ENCODE peak calls at places on chromosome 1, in six cellular contexts. G is GM23338, V is psoas muscle, S is heart right ventricle, Y is Peyer's patch, O is spleen. N is an unnamed sample.

GRCh38 chr1:97074771-97075170 is 353.2 kb downstream of the PTBP2 start:
- DNase-seq in O (no peak), Y (no peak), S (no peak), V (no peak), G (no peak), N (no peak)

GRCh38 chr1:88683516-88683847 is 591 bp upstream of the PKN2 start:
- DNase-seq in S (peak; percentile 31), V (peak; percentile 42), G (peak; percentile 63), Y (peak; percentile 70), O (peak; percentile 89), N (peak; percentile 64)

GRCh38 chr1:244067893-244068292 is 16.8 kb downstream of the ZBTB18 start:
- DNase-seq in G (no peak), O (no peak), Y (peak; percentile 67), S (no peak), V (no peak), N (no peak)

GRCh38 chr1:156486421-156487344 is 13.9 kb downstream of the MEF2D start:
- DNase-seq in S (no peak), V (no peak), Y (no peak), G (no peak), O (no peak), N (no peak)

GRCh38 chr1:31524196-31524967 is 51.9 kb upstream of the TINAGL1 start:
- DNase-seq in V (no peak), G (no peak), S (no peak), O (no peak), Y (no peak), N (no peak)

GRCh38 chr1:235068155-235069121 is 60.2 kb downstream of the TOMM20 start:
- DNase-seq in S (no peak), G (no peak), O (no peak), V (peak; percentile 53), Y (peak; percentile 64), N (peak; percentile 53)

GRCh38 chr1:244397086-244397485 is 54.6 kb downstream of the ADSS2 start:
- DNase-seq in G (no peak), S (no peak), Y (no peak), V (no peak), O (no peak), N (no peak)

GRCh38 chr1:107073493-107073892 is 17.0 kb downstream of the PRMT6 start:
- DNase-seq in V (no peak), S (no peak), Y (no peak), G (no peak), O (no peak), N (no peak)

GRCh38 chr1:197467881-197468280 is 199.8 kb downstream of the CRB1 start:
- DNase-seq in V (no peak), O (no peak), S (no peak), Y (no peak), G (no peak), N (no peak)

GRCh38 chr1:170593612-170594011 is 61.6 kb downstream of the GORAB start:
- DNase-seq in O (no peak), V (no peak), Y (no peak), S (no peak), G (no peak), N (no peak)

GRCh38 chr1:245500546-245500945 is 345.8 kb downstream of the KIF26B start:
- DNase-seq in O (no peak), S (no peak), G (peak; percentile 54), V (no peak), Y (no peak), N (no peak)

GRCh38 chr1:108722292-108722691 is 9.6 kb downstream of the FNDC7 start:
- DNase-seq in Y (no peak), S (no peak), O (no peak), V (no peak), G (no peak), N (no peak)

GRCh38 chr1:17207540-17207939 is 2.6 kb downstream of the PADI1 start:
- DNase-seq in Y (no peak), O (no peak), V (no peak), G (no peak), S (no peak), N (no peak)

GRCh38 chr1:185934476-185935189 is 200.4 kb downstream of the HMCN1 start:
- DNase-seq in S (no peak), G (no peak), Y (no peak), O (no peak), V (no peak), N (no peak)

GRCh38 chr1:83920320-83920719 is 78.6 kb downstream of the TTLL7 start:
- DNase-seq in S (no peak), V (no peak), O (no peak), G (no peak), Y (no peak), N (no peak)
- H3K27ac ChIP-seq in S (no peak overlapping the region), V (no peak overlapping the region), O (no peak overlapping the region), G (no peak overlapping the region), Y (no peak overlapping the region), N (no peak overlapping the region)

DNA sequence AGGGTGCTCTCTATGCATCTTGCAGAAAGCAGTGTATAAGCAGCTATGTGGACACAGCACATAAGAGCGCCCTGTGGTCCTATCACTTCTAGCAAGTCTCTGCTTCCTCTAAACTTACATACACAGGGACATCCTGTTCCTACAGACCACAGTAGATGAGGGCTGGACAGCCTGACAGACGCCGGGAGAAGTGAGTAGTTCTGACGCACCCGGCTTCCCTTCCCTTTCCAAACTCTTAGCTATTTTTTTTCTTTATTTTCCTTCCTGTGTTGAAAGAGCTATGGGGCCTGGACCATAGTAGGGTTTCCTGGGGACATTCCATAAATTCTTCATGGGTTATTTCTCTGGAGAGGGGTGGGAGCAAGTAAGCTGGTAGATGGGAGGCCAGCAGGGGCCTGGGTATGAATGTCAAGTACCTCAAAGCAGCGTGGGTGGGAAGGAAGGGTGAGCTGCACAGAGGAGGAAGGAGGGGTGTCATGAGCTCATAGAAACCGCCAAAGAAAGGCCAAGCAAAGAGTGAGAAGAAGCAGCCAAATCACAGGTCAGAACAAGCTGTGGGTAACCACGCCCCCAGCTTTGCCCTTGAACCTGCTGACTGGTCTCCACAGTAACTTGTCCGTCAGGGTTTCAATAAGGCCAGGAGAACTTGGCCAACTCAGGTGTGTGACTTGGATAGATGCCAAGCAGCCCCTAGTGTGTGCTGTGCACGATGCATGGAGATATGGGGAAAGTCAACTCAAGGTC is 36.6 kb downstream of the PLXNA2 start:
- DNase-seq in V (peak; percentile 39), Y (no peak), S (peak; percentile 75), G (peak; percentile 17), O (no peak), N (no peak)
- H3K4me1 ChIP-seq in V (peaks cover 27% of the 10 kb centered on the region), Y (peaks cover 43% of the 10 kb centered on the region), S (peaks cover 77% of the 10 kb centered on the region), G (no peaks in the 10 kb centered on the region), O (peaks cover 9% of the 10 kb centered on the region), N (no peaks in the 10 kb centered on the region)

DNA sequence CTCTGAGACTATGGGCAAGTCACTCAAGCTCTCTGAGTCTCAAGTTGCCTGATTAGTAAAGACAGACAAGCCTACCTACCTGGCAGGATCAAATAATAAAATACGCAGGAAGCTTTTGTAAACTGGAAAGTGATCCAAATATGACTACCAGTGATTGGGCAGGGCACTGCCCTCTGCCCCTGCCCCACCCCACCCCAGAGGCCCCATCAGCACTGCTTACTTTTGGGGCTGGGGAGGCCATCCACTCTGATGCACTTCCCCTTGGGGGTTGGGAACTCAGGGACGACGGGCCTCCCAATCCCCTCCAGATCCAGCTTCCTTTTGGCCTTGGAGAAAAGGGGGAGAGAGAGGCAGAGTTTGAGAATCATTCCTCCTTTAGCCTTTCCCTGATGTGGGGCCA is 6.9 kb downstream of the E2F2 start:
- DNase-seq in O (no peak), Y (no peak), S (no peak), G (no peak), V (no peak), N (no peak)
- H3K27ac ChIP-seq in O (peak overlapping the region; percentile 83), Y (peak overlapping the region; percentile 69), S (no peak overlapping the region), G (no peak overlapping the region), V (no peak overlapping the region), N (no peak overlapping the region)

GRCh38 chr1:226709942-226710341 is 29.1 kb downstream of the ITPKB start:
- DNase-seq in O (no peak), Y (no peak), G (no peak), S (no peak), V (no peak), N (no peak)

GRCh38 chr1:226710501-226710900 is 28.6 kb downstream of the ITPKB start:
- DNase-seq in O (no peak), S (no peak), Y (no peak), V (no peak), G (no peak), N (no peak)

GRCh38 chr1:226714148-226714547 is 24.9 kb downstream of the ITPKB start:
- DNase-seq in V (no peak), G (no peak), O (no peak), S (no peak), Y (no peak), N (no peak)

GRCh38 chr1:226711976-226712778 is 26.9 kb downstream of the ITPKB start:
- DNase-seq in V (no peak), O (no peak), S (no peak), G (no peak), Y (no peak), N (no peak)

GRCh38 chr1:226712779-226713420 is 26.2 kb downstream of the ITPKB start:
- DNase-seq in V (no peak), O (no peak), S (no peak), Y (no peak), G (no peak), N (no peak)
- H3K4me1 ChIP-seq in V (peaks cover 26% of the 10 kb centered on the region), O (peaks cover 85% of the 10 kb centered on the region), S (peaks cover 90% of the 10 kb centered on the region), Y (peaks cover 54% of the 10 kb centered on the region), G (peaks cover 5% of the 10 kb centered on the region), N (no peaks in the 10 kb centered on the region)

GRCh38 chr1:214397497-214397896 is 116.5 kb downstream of the SMYD2 start:
- DNase-seq in Y (no peak), G (no peak), O (no peak), V (no peak), S (no peak), N (no peak)

GRCh38 chr1:214396319-214396718 is 115.4 kb downstream of the SMYD2 start:
- DNase-seq in G (no peak), V (no peak), O (no peak), Y (no peak), S (no peak), N (no peak)

GRCh38 chr1:214392246-214392645 is 111.3 kb downstream of the SMYD2 start:
- DNase-seq in Y (no peak), O (no peak), V (no peak), G (no peak), S (no peak), N (no peak)

GRCh38 chr1:214398490-214398889 is 117.5 kb downstream of the SMYD2 start:
- DNase-seq in G (no peak), O (no peak), Y (no peak), S (no peak), V (no peak), N (no peak)

GRCh38 chr1:214393086-214393485 is 112.1 kb downstream of the SMYD2 start:
- DNase-seq in S (no peak), V (no peak), G (no peak), O (no peak), Y (no peak), N (no peak)
- H3K27ac ChIP-seq in S (no peak overlapping the region), V (peak overlapping the region; percentile 20), G (no peak overlapping the region), O (no peak overlapping the region), Y (no peak overlapping the region), N (no peak overlapping the region)

GRCh38 chr1:66371233-66372005 is 162.5 kb upstream of the SGIP1 start:
- DNase-seq in Y (no peak), V (no peak), G (no peak), O (no peak), S (peak; percentile 61), N (peak; percentile 55)
- H3K4me1 ChIP-seq in Y (peaks cover 17% of the 10 kb centered on the region), V (peaks cover 24% of the 10 kb centered on the region), G (no peaks in the 10 kb centered on the region), O (peaks cover 81% of the 10 kb centered on the region), S (peaks cover 50% of the 10 kb centered on the region), N (no peaks in the 10 kb centered on the region)